ENCODE peak calls at places on chromosomes 2 and 18, in seven cellular contexts. R, J, G, K, P, Z and C are unnamed samples.

GRCh38 chr2:241105641-241106040 is 3.6 kb upstream of the MTERF4 start:
- DNase-seq in R (no peak), J (no peak), G (no peak), K (no peak), P (no peak), Z (no peak), C (no peak)

GRCh38 chr2:17083902-17084301 is 418.3 kb upstream of the CYRIA start:
- DNase-seq in R (no peak), J (no peak), G (no peak), K (no peak), P (no peak), Z (no peak), C (no peak)

GRCh38 chr18:69397096-69397495 is 3.6 kb upstream of the DOK6 start:
- DNase-seq in R (no peak), J (no peak), G (no peak), K (no peak), P (no peak), Z (no peak), C (no peak)

GRCh38 chr2:218255441-218255840 is 5.4 kb upstream of the GPBAR1 start:
- DNase-seq in R (no peak), J (no peak), G (no peak), K (no peak), P (peak; percentile 28), Z (no peak), C (no peak)

GRCh38 chr2:106841886-106842645 is 43.9 kb downstream of the ST6GAL2 start:
- DNase-seq in R (no peak), J (no peak), G (no peak), K (no peak), P (no peak), Z (no peak), C (no peak)

GRCh38 chr2:44326548-44327269 is 34.6 kb downstream of the PREPL start:
- DNase-seq in R (no peak), J (no peak), G (no peak), K (no peak), P (no peak), Z (no peak), C (no peak)

GRCh38 chr2:241064008-241064801 is 37.9 kb downstream of the MTERF4 start:
- DNase-seq in R (no peak), J (peak; percentile 6), G (peak; percentile 78), K (no peak), P (no peak), Z (no peak), C (peak; percentile 38)

GRCh38 chr2:77458216-77458615 is 64.0 kb downstream of the LRRTM4 start:
- DNase-seq in R (no peak), J (no peak), G (no peak), K (no peak), P (no peak), Z (no peak), C (no peak)

GRCh38 chr2:11669454-11670291 is at the start of gene NTSR2:
- DNase-seq in R (peak; percentile 51), J (peak; percentile 55), G (peak; percentile 87), K (peak; percentile 63), P (peak; percentile 61), Z (peak; percentile 47), C (peak; percentile 87)

GRCh38 chr2:41878726-41879366 is 169.0 kb upstream of the PKDCC start:
- DNase-seq in R (no peak), J (peak; percentile 37), G (no peak), K (peak; percentile 48), P (no peak), Z (peak; percentile 26), C (no peak)

DNA sequence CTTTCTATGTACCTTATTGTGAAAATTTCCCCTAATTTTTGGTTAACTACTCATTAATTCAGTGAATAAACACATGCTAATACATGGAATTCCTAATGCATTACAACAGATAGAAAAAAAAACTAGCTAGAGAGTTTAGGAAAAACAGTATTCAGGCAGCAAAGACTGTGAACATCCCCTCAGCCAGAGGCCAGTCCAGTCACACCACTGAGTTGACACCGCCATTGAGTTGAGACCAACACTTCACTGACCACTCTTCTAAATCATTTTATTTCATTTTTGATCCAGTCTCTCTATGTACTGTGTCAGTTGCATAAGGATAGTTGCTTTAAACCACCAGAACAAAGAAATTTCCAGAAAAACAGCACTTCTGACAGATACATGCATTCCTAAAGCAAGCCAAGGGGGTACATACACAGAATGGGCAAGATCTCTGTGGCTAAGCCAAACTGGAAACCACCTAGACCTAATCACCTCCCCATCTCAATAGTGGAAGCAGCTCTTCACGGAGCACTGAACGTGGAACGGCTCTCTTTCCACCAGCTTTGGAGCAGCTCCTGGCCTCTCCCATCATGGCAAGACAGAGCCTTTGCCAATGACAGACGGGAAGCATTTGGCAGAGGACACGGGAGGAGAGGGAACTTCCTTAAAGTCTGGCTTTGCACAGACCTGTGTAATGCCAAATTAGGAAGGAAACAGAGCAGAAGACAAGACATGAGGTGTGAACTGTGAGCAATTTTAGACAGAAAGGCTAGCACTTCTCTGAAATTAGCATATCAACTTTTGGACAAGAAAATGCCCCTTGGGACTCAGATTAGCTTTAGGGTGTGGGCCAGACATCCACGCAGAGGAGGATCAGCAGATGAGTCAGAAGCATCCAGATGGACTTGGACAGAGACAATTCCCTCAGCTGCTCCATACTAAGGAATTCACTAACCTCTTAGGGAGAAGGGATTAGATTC is 36.4 kb downstream of the CACNB4 start:
- DNase-seq in R (no peak), J (no peak), G (no peak), K (peak; percentile 70), P (peak; percentile 37), Z (peak; percentile 94), C (no peak)
- H3K4me3 ChIP-seq in R (no peak overlapping the region), J (no peak overlapping the region), G (no peak overlapping the region), K (no peak overlapping the region), P (no peak overlapping the region), Z (peak overlapping the region; percentile 23), C (no peak overlapping the region)

DNA sequence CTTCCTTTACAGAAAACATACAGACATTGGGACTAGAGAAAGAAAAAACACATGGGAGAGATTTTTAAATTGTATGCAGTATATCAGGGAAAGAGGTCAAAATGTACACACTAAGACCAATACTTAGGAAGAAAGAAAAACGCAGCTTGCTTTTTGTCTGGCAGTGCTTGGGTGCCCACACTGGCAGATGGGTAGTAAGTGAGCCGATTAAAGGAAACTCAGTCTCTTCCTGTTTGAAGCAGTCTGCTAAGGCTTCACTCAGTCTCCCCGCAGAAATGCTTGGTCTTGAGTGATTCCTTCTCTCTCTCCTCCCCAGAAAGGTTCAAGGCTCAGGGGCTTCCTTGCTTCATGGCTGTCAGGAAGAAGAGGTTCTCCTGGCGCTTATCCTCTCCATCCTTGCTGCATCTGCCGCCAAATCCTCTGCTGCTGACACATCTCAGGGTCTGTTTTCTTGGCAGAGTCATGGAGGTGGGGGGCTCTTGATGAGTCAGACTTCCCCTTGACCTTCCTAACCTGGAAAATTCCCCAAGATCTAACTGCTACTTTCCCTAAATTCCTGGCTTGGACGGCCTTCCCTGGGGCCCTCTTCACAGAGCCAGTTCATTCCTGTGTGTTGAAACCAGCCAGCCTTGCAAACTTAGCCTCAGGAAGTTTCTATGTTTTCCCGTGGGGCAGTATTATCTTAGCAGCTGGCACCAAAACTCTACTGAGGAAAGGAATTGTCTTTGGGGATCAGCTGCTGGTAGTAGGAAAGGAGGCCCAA is 10.5 kb upstream of the TMSB10 start:
- DNase-seq in R (no peak), J (no peak), G (no peak), K (peak; percentile 88), P (peak; percentile 73), Z (peak; percentile 92), C (no peak)
- H3K4me3 ChIP-seq in R (no peak overlapping the region), J (no peak overlapping the region), G (no peak overlapping the region), K (no peak overlapping the region), P (no peak overlapping the region), Z (no peak overlapping the region), C (no peak overlapping the region)

GRCh38 chr2:636649-637405 is 40.4 kb downstream of the TMEM18 start:
- DNase-seq in R (peak; percentile 49), J (peak; percentile 75), G (peak; percentile 92), K (peak; percentile 71), P (peak; percentile 70), Z (peak; percentile 69), C (peak; percentile 84)
- H3K4me3 ChIP-seq in R (no peak overlapping the region), J (peak overlapping the region; percentile 40), G (peak overlapping the region; percentile 3), K (no peak overlapping the region), P (peak overlapping the region; percentile 14), Z (peak overlapping the region; percentile 40), C (no peak overlapping the region)

GRCh38 chr2:236551843-236552542 is 17.6 kb upstream of the ACKR3 start:
- DNase-seq in R (no peak), J (no peak), G (no peak), K (no peak), P (no peak), Z (no peak), C (no peak)

GRCh38 chr2:236550298-236550697 is 19.3 kb upstream of the ACKR3 start:
- DNase-seq in R (no peak), J (no peak), G (no peak), K (no peak), P (no peak), Z (no peak), C (no peak)

GRCh38 chr2:236552586-236552985 is 17.0 kb upstream of the ACKR3 start:
- DNase-seq in R (no peak), J (no peak), G (no peak), K (peak; percentile 39), P (no peak), Z (no peak), C (no peak)

GRCh38 chr2:236549165-236549564 is 20.5 kb upstream of the ACKR3 start:
- DNase-seq in R (no peak), J (no peak), G (no peak), K (no peak), P (no peak), Z (no peak), C (no peak)

DNA sequence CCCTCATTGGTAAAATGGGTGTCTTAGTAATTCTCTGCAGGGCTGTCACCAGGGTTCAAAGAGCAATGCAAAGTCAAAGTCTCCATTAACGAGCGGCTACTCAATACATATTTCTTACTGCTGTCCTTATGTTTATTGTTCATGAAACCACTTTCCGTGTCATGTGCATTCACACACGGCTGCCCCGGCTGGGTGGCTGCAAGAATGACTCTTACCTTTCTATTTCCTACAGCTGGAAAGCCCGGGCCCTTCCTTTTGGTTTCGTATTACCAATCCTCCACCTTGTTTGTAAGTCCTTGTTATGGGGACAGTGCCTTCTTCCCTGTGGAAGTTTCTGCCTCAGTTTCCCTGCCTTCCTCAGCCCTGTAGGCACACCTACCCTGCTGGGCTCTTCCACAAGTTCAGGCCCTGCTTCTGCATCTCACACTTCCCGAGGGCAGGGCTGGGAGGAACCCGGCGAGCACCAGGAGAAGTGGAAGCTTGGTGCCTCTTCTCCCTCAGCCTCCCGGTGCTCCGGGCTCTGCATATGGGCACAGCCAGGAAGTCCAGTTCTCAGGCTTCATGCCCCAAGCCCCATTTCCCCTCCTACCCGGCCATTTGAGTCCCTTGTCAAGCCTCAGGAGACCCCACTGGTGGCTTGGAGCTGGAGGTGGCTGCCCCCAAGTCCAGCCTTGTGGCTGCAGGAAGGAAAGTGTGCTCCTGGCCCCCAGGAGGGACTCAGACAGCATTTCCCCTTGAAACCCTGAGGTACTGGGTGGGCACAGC is 18.7 kb upstream of the ACKR3 start:
- DNase-seq in R (no peak), J (no peak), G (no peak), K (no peak), P (no peak), Z (no peak), C (no peak)
- H3K4me3 ChIP-seq in R (no peak overlapping the region), J (no peak overlapping the region), G (no peak overlapping the region), K (no peak overlapping the region), P (no peak overlapping the region), Z (no peak overlapping the region), C (no peak overlapping the region)

DNA sequence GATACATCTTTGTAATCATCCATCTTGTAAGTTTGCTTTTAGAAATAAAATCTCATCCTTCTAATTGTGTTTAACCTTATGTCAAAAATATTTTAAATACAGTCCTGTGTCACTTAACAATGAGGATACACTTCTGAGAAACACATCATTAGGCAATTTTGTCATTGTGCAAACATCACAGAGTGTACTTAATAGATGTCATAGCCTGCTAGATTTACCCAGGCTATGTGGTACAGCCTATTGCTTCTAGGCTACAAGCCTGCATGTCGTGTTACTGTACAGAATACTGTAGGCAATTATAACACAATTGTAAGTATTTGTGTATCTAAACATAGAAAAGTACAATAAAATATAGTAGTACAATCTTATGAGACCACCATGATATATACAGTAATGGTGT is 284.4 kb upstream of the UBE2E3 start:
- DNase-seq in R (no peak), J (no peak), G (no peak), K (no peak), P (no peak), Z (no peak), C (no peak)
- H3K4me3 ChIP-seq in R (no peak overlapping the region), J (no peak overlapping the region), G (no peak overlapping the region), K (no peak overlapping the region), P (no peak overlapping the region), Z (no peak overlapping the region), C (no peak overlapping the region)